ENCODE peak calls at places on chromosomes 16 and 17, in eight cellular contexts. D is SK-N-SH, Y is HCT116, S is IMR-90, N is GM12878, G is K562, R is H1, T is HepG2. L is an unnamed sample.

GRCh38 chr17:49715717-49716279 is 8.0 kb upstream of the SLC35B1 start:
- DNase-seq in R (no peak), Y (no peak), D (no peak), G (no peak), N (no peak), T (no peak), S (no peak), L (no peak)

GRCh38 chr17:16915752-16916556 is 56.0 kb downstream of the TNFRSF13B start:
- DNase-seq in Y (peak), N (peak), D (peak), S (peak), T (peak), G (peak), R (peak), L (peak)

GRCh38 chr16:27460663-27461482 is 58.9 kb downstream of the IL21R start:
- DNase-seq in S (no peak), Y (no peak), T (no peak), R (no peak), D (no peak), N (no peak), G (no peak), L (no peak)

GRCh38 chr17:42472709-42473521 is 14.2 kb downstream of the ATP6V0A1 start:
- DNase-seq in G (no peak), T (no peak), Y (no peak), D (no peak), R (no peak), S (peak), N (no peak), L (peak)

GRCh38 chr16:46976550-46976949 is 3.1 kb upstream of the DNAJA2 start:
- DNase-seq in D (no peak), S (no peak), T (peak), R (no peak), G (no peak), Y (no peak), N (no peak), L (no peak)

GRCh38 chr16:73094371-73094770 is 46.4 kb upstream of the ZFHX3 start:
- DNase-seq in D (no peak), G (no peak), S (no peak), R (no peak), T (no peak), N (no peak), Y (no peak), L (no peak)

GRCh38 chr16:67470314-67470713 is 10.6 kb downstream of the ATP6V0D1 start:
- DNase-seq in D (peak), G (no peak), N (no peak), R (no peak), T (no peak), Y (no peak), S (no peak), L (no peak)

GRCh38 chr17:36623281-36623680 is 21.9 kb downstream of the MRM1 start:
- DNase-seq in G (no peak), S (no peak), R (no peak), Y (no peak), N (no peak), T (no peak), D (no peak), L (no peak)

GRCh38 chr17:82400830-82401229 is 17.3 kb upstream of the HEXD start:
- DNase-seq in R (no peak), S (no peak), N (no peak), Y (no peak), T (no peak), G (no peak), D (no peak), L (no peak)

GRCh38 chr16:83715217-83715920 is 92.4 kb upstream of the HSBP1 start:
- DNase-seq in G (no peak), D (no peak), R (no peak), S (no peak), N (no peak), Y (no peak), T (no peak), L (no peak)

GRCh38 chr16:54817432-54817831 is 113.2 kb upstream of the IRX5 start:
- DNase-seq in D (peak), G (peak), N (no peak), S (no peak), T (peak), R (no peak), Y (no peak), L (peak)

GRCh38 chr16:27346818-27347217 is 33.0 kb downstream of the IL4R start:
- DNase-seq in N (no peak), T (no peak), S (no peak), G (no peak), Y (no peak), R (no peak), D (no peak), L (no peak)

GRCh38 chr17:68515238-68515637 is 3.0 kb downstream of the PRKAR1A start:
- DNase-seq in T (no peak), N (no peak), S (no peak), R (no peak), Y (no peak), D (no peak), G (no peak), L (no peak)

GRCh38 chr17:57849163-57849873 is 526 bp downstream of the MRPS23 start:
- DNase-seq in N (no peak), Y (no peak), S (no peak), R (no peak), G (peak), D (peak), T (no peak), L (no peak)

GRCh38 chr17:689556-690247 is 24.9 kb downstream of the VPS53 start:
- DNase-seq in N (no peak), S (no peak), G (no peak), T (no peak), R (no peak), D (no peak), Y (no peak), L (no peak)

GRCh38 chr17:64507418-64507766 is 615 bp downstream of the CEP95 start:
- DNase-seq in T (peak), N (no peak), R (no peak), Y (no peak), S (peak), D (peak), G (peak), L (peak)

GRCh38 chr16:57150682-57151330 is 35.0 kb downstream of the PSME3IP1 start:
- DNase-seq in Y (no peak), T (no peak), S (peak), R (no peak), N (no peak), D (no peak), G (no peak), L (no peak)

GRCh38 chr16:85286066-85286712 is 173.9 kb upstream of the CIBAR2 start:
- DNase-seq in Y (no peak), S (peak), R (no peak), T (no peak), N (no peak), D (peak), G (no peak), L (no peak)

GRCh38 chr16:82024274-82024673 is 10.8 kb upstream of the HSD17B2 start:
- DNase-seq in R (no peak), G (no peak), N (no peak), D (no peak), Y (no peak), T (peak), S (no peak), L (no peak)

GRCh38 chr17:13594762-13595697 is 6.7 kb downstream of the HS3ST3A1 start:
- DNase-seq in R (peak), G (peak), D (peak), Y (peak), N (peak), T (peak), S (peak), L (peak)

GRCh38 chr16:56300901-56301351 is 109.6 kb downstream of the GNAO1 start:
- DNase-seq in T (no peak), R (no peak), Y (no peak), D (no peak), S (peak), G (no peak), N (no peak), L (no peak)

GRCh38 chr17:17103160-17103559 is 60.9 kb downstream of the MPRIP start:
- DNase-seq in G (no peak), R (no peak), S (no peak), D (no peak), T (peak), N (no peak), Y (no peak), L (no peak)

GRCh38 chr16:12639044-12639443 is 164.6 kb downstream of the CPPED1 start:
- DNase-seq in S (peak), N (no peak), D (no peak), Y (no peak), G (peak), T (peak), R (no peak), L (no peak)

GRCh38 chr17:44502598-44503079 is 567 bp downstream of the GPATCH8 start:
- DNase-seq in Y (no peak), R (no peak), T (no peak), N (no peak), S (peak), G (peak), D (no peak), L (peak)

GRCh38 chr17:31510273-31511175 is 119.0 kb downstream of the RAB11FIP4 start:
- DNase-seq in T (no peak), Y (no peak), S (peak), R (no peak), N (no peak), G (no peak), D (no peak), L (no peak)

GRCh38 chr17:48749621-48750553 is 21.3 kb upstream of the HOXB13 start:
- DNase-seq in D (no peak), T (no peak), G (no peak), N (no peak), Y (no peak), R (no peak), S (no peak), L (no peak)

GRCh38 chr17:57902800-57903759 is 52.1 kb downstream of the CUEDC1 start:
- DNase-seq in G (no peak), D (no peak), T (peak), S (peak), R (no peak), N (peak), Y (peak), L (peak)

GRCh38 chr16:70652322-70652721 is 6.0 kb downstream of the IL34 start:
- DNase-seq in R (no peak), S (no peak), D (no peak), N (no peak), G (no peak), Y (no peak), T (no peak), L (no peak)

GRCh38 chr16:70656065-70656711 is 9.8 kb downstream of the IL34 start:
- DNase-seq in S (no peak), N (no peak), T (no peak), G (no peak), R (no peak), Y (no peak), D (no peak), L (no peak)

GRCh38 chr16:70653809-70654771 is 7.7 kb downstream of the IL34 start:
- DNase-seq in G (peak), R (peak), S (peak), N (peak), Y (peak), T (peak), D (peak), L (peak)

GRCh38 chr16:70651524-70651923 is 5.2 kb downstream of the IL34 start:
- DNase-seq in G (no peak), D (no peak), N (no peak), R (no peak), Y (no peak), T (no peak), S (peak), L (no peak)

GRCh38 chr16:70653406-70653805 is 7.0 kb downstream of the IL34 start:
- DNase-seq in N (no peak), D (no peak), G (no peak), Y (no peak), S (no peak), R (no peak), T (no peak), L (no peak)
- TF ChIP-seq RAD21 in N (no peak), D (no peak), G (no peak), Y (no peak), S (no peak), R (no peak), T (no peak), L (no peak)

GRCh38 chr16:70432304-70432799 is 6.5 kb downstream of the ST3GAL2 start:
- DNase-seq in S (no peak), R (no peak), G (peak), T (no peak), D (no peak), Y (no peak), N (no peak), L (no peak)
- H3K4me2 ChIP-seq in S (no peak), R (no peak), G (peak), T (peak), D (peak), Y (no peak), N (peak), L (peak)

DNA sequence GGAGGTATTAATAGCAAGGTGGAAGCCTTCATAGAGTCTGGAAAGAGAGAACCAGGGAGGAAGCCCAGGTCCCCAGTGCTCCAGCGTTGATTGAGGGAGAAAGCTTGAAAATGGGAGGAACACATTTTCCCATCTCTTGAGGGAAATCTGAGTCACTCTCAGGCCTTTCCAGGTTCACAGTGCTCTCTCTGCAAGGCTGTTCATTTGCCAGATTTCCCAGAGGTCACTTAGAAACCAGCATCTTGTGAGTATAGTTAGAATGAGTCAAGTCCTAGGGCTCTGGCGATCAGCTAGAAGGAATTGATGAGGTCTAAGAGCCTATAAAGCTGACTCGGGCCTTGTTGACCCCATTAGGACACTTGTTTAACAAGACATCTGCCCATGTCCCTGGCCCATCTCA is 17.7 kb upstream of the ZNF594 start:
- DNase-seq in S (peak), T (no peak), G (no peak), Y (no peak), N (no peak), D (no peak), R (no peak), L (no peak)
- TF ChIP-seq RAD21 in S (no peak), T (no peak), G (no peak), Y (no peak), N (no peak), D (no peak), R (no peak), L (no peak)

DNA sequence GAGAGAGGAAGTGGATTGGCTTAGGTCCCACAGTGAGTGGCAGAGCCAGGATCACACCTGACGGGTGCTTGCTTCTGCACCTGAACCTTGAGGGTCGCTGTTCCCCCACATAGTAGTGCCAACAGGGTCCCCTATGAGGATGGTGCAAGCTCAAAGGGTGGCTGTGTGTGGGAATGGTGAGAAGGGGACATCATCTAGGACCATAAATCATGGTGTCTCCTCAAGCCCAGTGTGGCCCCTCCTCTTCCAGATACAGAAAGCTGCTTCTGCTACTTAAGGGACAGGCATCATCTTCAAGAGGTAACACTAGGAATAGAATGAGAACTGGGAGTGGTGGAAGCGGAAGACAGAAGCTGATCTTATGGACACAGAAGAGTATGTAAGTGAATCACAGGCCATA is 83.0 kb upstream of the HNF1B start:
- DNase-seq in R (no peak), D (no peak), N (no peak), T (no peak), Y (no peak), S (no peak), G (peak), L (no peak)
- H3K4me2 ChIP-seq in R (no peak), D (no peak), N (peak), T (no peak), Y (peak), S (no peak), G (peak), L (peak)

GRCh38 chr17:66524848-66525247 is 222.4 kb downstream of the PRKCA start:
- DNase-seq in R (no peak), G (no peak), D (no peak), Y (no peak), T (no peak), S (no peak), N (no peak), L (no peak)
- TF ChIP-seq RAD21 in R (no peak), G (no peak), D (no peak), Y (no peak), T (no peak), S (no peak), N (no peak), L (no peak)

DNA sequence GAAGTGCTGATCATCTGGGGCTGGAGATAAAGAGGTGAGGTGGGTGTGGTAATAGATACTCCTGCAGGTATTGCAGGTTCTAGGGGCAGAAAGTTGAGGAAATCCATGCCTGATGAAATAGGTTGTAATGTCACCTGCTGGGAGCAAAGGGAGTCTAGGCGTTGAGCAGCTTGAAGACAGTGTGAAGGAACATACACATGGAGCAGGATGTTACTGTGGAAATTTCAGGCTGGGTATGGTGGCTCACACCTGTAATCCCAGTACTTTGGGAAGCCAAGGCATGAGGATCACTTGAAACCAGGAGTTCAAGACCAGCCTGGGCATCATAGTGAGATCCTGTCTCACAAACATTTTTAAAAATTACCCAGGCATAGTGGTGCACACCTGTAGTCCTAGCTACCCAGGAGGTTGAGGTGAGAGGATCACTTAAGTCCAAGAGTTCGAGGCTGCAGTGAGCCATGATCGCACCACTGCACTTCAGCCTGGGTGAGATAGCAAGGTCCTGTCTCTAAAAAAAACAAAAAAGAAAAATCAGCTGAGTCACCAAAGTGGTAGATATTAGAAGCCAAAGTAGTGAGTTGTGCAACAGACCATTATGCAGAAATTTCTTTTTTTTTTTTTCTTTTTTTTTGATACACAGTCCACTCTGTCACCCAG is 9.1 kb upstream of the CRYBA1 start:
- DNase-seq in N (no peak), Y (peak), T (no peak), D (no peak), S (peak), R (no peak), G (peak), L (no peak)
- H3K4me2 ChIP-seq in N (no peak), Y (no peak), T (no peak), D (no peak), S (no peak), R (no peak), G (peak), L (peak)